ENCODE peak calls at places on chromosomes 5 and 9, in seven cellular contexts. One of them, this sample, is unnamed.

GRCh38 chr5:150473673-150474358 is 24.3 kb upstream of the RPS14 start:
- DNase-seq in AG10803: peak; percentile 88
- DNase-seq in pancreas: no peak
- DNase-seq in keratinocyte: peak; percentile 90
- DNase-seq in stomach: no peak
- DNase-seq in fibroblast of pulmonary artery: peak; percentile 37
- DNase-seq in endothelial cell: no peak
- DNase-seq in this sample: peak; percentile 61

GRCh38 chr5:74094096-74094778 is 468.2 kb downstream of the ARHGEF28 start:
- DNase-seq in pancreas: no peak
- DNase-seq in endothelial cell: no peak
- DNase-seq in stomach: no peak
- DNase-seq in AG10803: no peak
- DNase-seq in fibroblast of pulmonary artery: peak; percentile 67
- DNase-seq in keratinocyte: no peak
- DNase-seq in this sample: peak; percentile 81

GRCh38 chr9:137789295-137789895 is 88.2 kb upstream of the CACNA1B start:
- DNase-seq in endothelial cell: no peak
- DNase-seq in AG10803: no peak
- DNase-seq in fibroblast of pulmonary artery: no peak
- DNase-seq in keratinocyte: no peak
- DNase-seq in stomach: no peak
- DNase-seq in pancreas: no peak
- DNase-seq in this sample: no peak

GRCh38 chr5:57862471-57863282 is 380.1 kb upstream of the ACTBL2 start:
- DNase-seq in pancreas: no peak
- DNase-seq in endothelial cell: no peak
- DNase-seq in keratinocyte: no peak
- DNase-seq in fibroblast of pulmonary artery: peak; percentile 69
- DNase-seq in AG10803: peak; percentile 93
- DNase-seq in stomach: no peak
- DNase-seq in this sample: peak; percentile 72

GRCh38 chr5:168360521-168361285 is 69.3 kb downstream of the WWC1 start:
- DNase-seq in pancreas: no peak
- DNase-seq in fibroblast of pulmonary artery: no peak
- DNase-seq in endothelial cell: no peak
- DNase-seq in stomach: peak; percentile 15
- DNase-seq in keratinocyte: no peak
- DNase-seq in AG10803: no peak
- DNase-seq in this sample: no peak

GRCh38 chr5:59007460-59008063 is 424.7 kb downstream of the RAB3C start:
- DNase-seq in fibroblast of pulmonary artery: peak; percentile 66
- DNase-seq in endothelial cell: no peak
- DNase-seq in keratinocyte: no peak
- DNase-seq in AG10803: peak; percentile 41
- DNase-seq in stomach: no peak
- DNase-seq in pancreas: no peak
- DNase-seq in this sample: peak; percentile 63

GRCh38 chr5:16733597-16733996 is 116.8 kb upstream of the RETREG1 start:
- DNase-seq in pancreas: no peak
- DNase-seq in endothelial cell: no peak
- DNase-seq in AG10803: no peak
- DNase-seq in stomach: no peak
- DNase-seq in keratinocyte: no peak
- DNase-seq in fibroblast of pulmonary artery: no peak
- DNase-seq in this sample: no peak

GRCh38 chr9:96719538-96720315 is 58.2 kb downstream of the ZNF510 start:
- DNase-seq in endothelial cell: no peak
- DNase-seq in pancreas: peak; percentile 53
- DNase-seq in fibroblast of pulmonary artery: no peak
- DNase-seq in AG10803: no peak
- DNase-seq in stomach: peak; percentile 43
- DNase-seq in keratinocyte: no peak
- DNase-seq in this sample: no peak

GRCh38 chr5:125065114-125065513 is 318.7 kb upstream of the ZNF608 start:
- DNase-seq in AG10803: no peak
- DNase-seq in endothelial cell: no peak
- DNase-seq in pancreas: no peak
- DNase-seq in stomach: no peak
- DNase-seq in keratinocyte: no peak
- DNase-seq in fibroblast of pulmonary artery: no peak
- DNase-seq in this sample: no peak

GRCh38 chr5:84433461-84433860 is 48.8 kb upstream of the EDIL3 start:
- DNase-seq in AG10803: peak; percentile 8
- DNase-seq in keratinocyte: no peak
- DNase-seq in stomach: no peak
- DNase-seq in fibroblast of pulmonary artery: peak; percentile 80
- DNase-seq in pancreas: no peak
- DNase-seq in endothelial cell: no peak
- DNase-seq in this sample: peak; percentile 59

GRCh38 chr5:138663009-138663408 is 87.8 kb upstream of the HSPA9 start:
- DNase-seq in stomach: no peak
- DNase-seq in endothelial cell: no peak
- DNase-seq in AG10803: no peak
- DNase-seq in fibroblast of pulmonary artery: no peak
- DNase-seq in pancreas: no peak
- DNase-seq in keratinocyte: no peak
- DNase-seq in this sample: no peak

GRCh38 chr5:110865400-110866094 is 126.7 kb downstream of the SLC25A46 start:
- DNase-seq in stomach: no peak
- DNase-seq in fibroblast of pulmonary artery: peak; percentile 67
- DNase-seq in keratinocyte: no peak
- DNase-seq in pancreas: no peak
- DNase-seq in AG10803: peak; percentile 2
- DNase-seq in endothelial cell: peak; percentile 65
- DNase-seq in this sample: peak; percentile 70

GRCh38 chr5:156019786-156020185 is 307.2 kb upstream of the SGCD start:
- DNase-seq in fibroblast of pulmonary artery: no peak
- DNase-seq in pancreas: no peak
- DNase-seq in AG10803: no peak
- DNase-seq in keratinocyte: no peak
- DNase-seq in endothelial cell: no peak
- DNase-seq in stomach: no peak
- DNase-seq in this sample: no peak

GRCh38 chr5:173217626-173218397 is 17.2 kb downstream of the NKX2-5 start:
- DNase-seq in endothelial cell: no peak
- DNase-seq in fibroblast of pulmonary artery: no peak
- DNase-seq in AG10803: no peak
- DNase-seq in pancreas: no peak
- DNase-seq in stomach: no peak
- DNase-seq in keratinocyte: no peak
- DNase-seq in this sample: no peak

GRCh38 chr5:89083791-89084190 is 200.8 kb upstream of the MEF2C start:
- DNase-seq in pancreas: no peak
- DNase-seq in fibroblast of pulmonary artery: peak; percentile 4
- DNase-seq in stomach: no peak
- DNase-seq in endothelial cell: no peak
- DNase-seq in keratinocyte: no peak
- DNase-seq in AG10803: peak; percentile 97
- DNase-seq in this sample: no peak

GRCh38 chr9:133726401-133727276 is 11.5 kb downstream of the SARDH start:
- DNase-seq in keratinocyte: no peak
- DNase-seq in AG10803: peak; percentile 20
- DNase-seq in pancreas: peak; percentile 21
- DNase-seq in fibroblast of pulmonary artery: peak; percentile 75
- DNase-seq in endothelial cell: peak; percentile 67
- DNase-seq in stomach: peak; percentile 52
- DNase-seq in this sample: peak; percentile 78

GRCh38 chr5:167899490-167899889 is 392.0 kb upstream of the WWC1 start:
- DNase-seq in keratinocyte: no peak
- DNase-seq in fibroblast of pulmonary artery: peak; percentile 66
- DNase-seq in pancreas: no peak
- DNase-seq in endothelial cell: no peak
- DNase-seq in AG10803: peak; percentile 57
- DNase-seq in stomach: no peak
- DNase-seq in this sample: peak; percentile 50

GRCh38 chr5:150663936-150664335 is 2.9 kb downstream of the MYOZ3 start:
- DNase-seq in AG10803: no peak
- DNase-seq in keratinocyte: no peak
- DNase-seq in stomach: no peak
- DNase-seq in pancreas: no peak
- DNase-seq in endothelial cell: no peak
- DNase-seq in fibroblast of pulmonary artery: no peak
- DNase-seq in this sample: no peak

GRCh38 chr5:129003232-129003631 is 37.9 kb downstream of the SLC27A6 start:
- DNase-seq in endothelial cell: no peak
- DNase-seq in AG10803: no peak
- DNase-seq in pancreas: no peak
- DNase-seq in keratinocyte: no peak
- DNase-seq in fibroblast of pulmonary artery: peak; percentile 6
- DNase-seq in stomach: no peak
- DNase-seq in this sample: no peak

GRCh38 chr9:133106511-133107244 is 14.4 kb downstream of the RALGDS start:
- DNase-seq in fibroblast of pulmonary artery: no peak
- DNase-seq in pancreas: peak; percentile 24
- DNase-seq in keratinocyte: no peak
- DNase-seq in stomach: peak; percentile 20
- DNase-seq in AG10803: no peak
- DNase-seq in endothelial cell: no peak
- DNase-seq in this sample: no peak

GRCh38 chr9:76894198-76894597 is 11.7 kb downstream of the PRUNE2 start:
- DNase-seq in keratinocyte: no peak
- DNase-seq in AG10803: no peak
- DNase-seq in pancreas: no peak
- DNase-seq in stomach: no peak
- DNase-seq in endothelial cell: no peak
- DNase-seq in fibroblast of pulmonary artery: no peak
- DNase-seq in this sample: no peak

GRCh38 chr5:12177225-12177624 is 273.0 kb upstream of the CTNND2 start:
- DNase-seq in fibroblast of pulmonary artery: no peak
- DNase-seq in keratinocyte: no peak
- DNase-seq in stomach: no peak
- DNase-seq in AG10803: no peak
- DNase-seq in endothelial cell: no peak
- DNase-seq in pancreas: no peak
- DNase-seq in this sample: no peak

GRCh38 chr5:72160299-72160698 is 53.0 kb downstream of the MAP1B start:
- DNase-seq in keratinocyte: no peak
- DNase-seq in pancreas: no peak
- DNase-seq in AG10803: peak; percentile 70
- DNase-seq in stomach: no peak
- DNase-seq in endothelial cell: no peak
- DNase-seq in fibroblast of pulmonary artery: peak; percentile 91
- DNase-seq in this sample: peak; percentile 69

GRCh38 chr5:124628721-124629596 is 117.5 kb downstream of the ZNF608 start:
- DNase-seq in endothelial cell: no peak
- DNase-seq in keratinocyte: no peak
- DNase-seq in stomach: no peak
- DNase-seq in fibroblast of pulmonary artery: peak; percentile 87
- DNase-seq in AG10803: peak; percentile 91
- DNase-seq in pancreas: no peak
- DNase-seq in this sample: peak; percentile 96

GRCh38 chr5:177431317-177432142 is 5.1 kb downstream of the GRK6 start:
- DNase-seq in AG10803: no peak
- DNase-seq in keratinocyte: no peak
- DNase-seq in endothelial cell: no peak
- DNase-seq in stomach: peak; percentile 55
- DNase-seq in fibroblast of pulmonary artery: no peak
- DNase-seq in pancreas: no peak
- DNase-seq in this sample: no peak

GRCh38 chr5:73278693-73279092 is 105.7 kb downstream of the TMEM174 start:
- DNase-seq in endothelial cell: no peak
- DNase-seq in pancreas: peak; percentile 54
- DNase-seq in keratinocyte: peak; percentile 58
- DNase-seq in fibroblast of pulmonary artery: no peak
- DNase-seq in stomach: no peak
- DNase-seq in AG10803: no peak
- DNase-seq in this sample: no peak

GRCh38 chr5:146451411-146451810 is 4.3 kb downstream of the TCERG1 start:
- DNase-seq in stomach: no peak
- DNase-seq in AG10803: no peak
- DNase-seq in pancreas: no peak
- DNase-seq in keratinocyte: no peak
- DNase-seq in fibroblast of pulmonary artery: no peak
- DNase-seq in endothelial cell: no peak
- DNase-seq in this sample: no peak

GRCh38 chr5:15489571-15490235 is 10.3 kb upstream of the FBXL7 start:
- DNase-seq in endothelial cell: no peak
- DNase-seq in fibroblast of pulmonary artery: no peak
- DNase-seq in stomach: peak; percentile 51
- DNase-seq in AG10803: no peak
- DNase-seq in pancreas: peak; percentile 32
- DNase-seq in keratinocyte: no peak
- DNase-seq in this sample: no peak

GRCh38 chr9:107874591-107875374 is 385.2 kb upstream of the KLF4 start:
- DNase-seq in fibroblast of pulmonary artery: no peak
- DNase-seq in keratinocyte: no peak
- DNase-seq in stomach: no peak
- DNase-seq in AG10803: no peak
- DNase-seq in pancreas: no peak
- DNase-seq in endothelial cell: no peak
- DNase-seq in this sample: no peak

DNA sequence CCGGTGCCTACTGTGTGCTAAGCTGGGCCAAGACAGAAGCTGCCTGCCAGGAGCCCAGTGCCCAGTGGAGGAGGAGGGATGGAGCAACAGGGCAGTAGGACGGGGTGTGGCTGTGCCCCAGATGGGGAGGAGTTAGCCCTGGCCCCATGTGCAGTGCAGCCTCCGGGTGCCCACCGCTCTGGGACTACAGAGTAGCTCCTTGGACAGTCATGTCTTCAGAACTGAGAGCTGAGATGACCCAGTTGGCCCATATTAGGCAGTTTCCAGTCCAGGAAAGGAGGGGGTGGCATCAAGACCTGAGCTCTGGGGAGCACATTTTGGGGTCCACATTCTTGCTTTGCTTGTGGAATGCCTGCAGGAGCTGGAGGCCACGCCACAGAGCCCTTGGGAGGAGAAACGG is 46.6 kb upstream of the FCN1 start:
- DNase-seq in pancreas: no peak
- DNase-seq in keratinocyte: no peak
- DNase-seq in fibroblast of pulmonary artery: no peak
- DNase-seq in endothelial cell: no peak
- DNase-seq in AG10803: no peak
- DNase-seq in stomach: no peak
- DNase-seq in this sample: no peak
- TF ChIP-seq CTCF in pancreas: no peak
- TF ChIP-seq CTCF in keratinocyte: no peak
- TF ChIP-seq CTCF in fibroblast of pulmonary artery: no peak
- TF ChIP-seq CTCF in endothelial cell: no peak
- TF ChIP-seq CTCF in AG10803: no peak
- TF ChIP-seq CTCF in stomach: no peak
- TF ChIP-seq CTCF in this sample: no peak

GRCh38 chr5:113606298-113607134 is 93.0 kb downstream of the YTHDC2 start:
- DNase-seq in AG10803: peak; percentile 48
- DNase-seq in keratinocyte: no peak
- DNase-seq in fibroblast of pulmonary artery: peak; percentile 80
- DNase-seq in pancreas: no peak
- DNase-seq in stomach: peak; percentile 28
- DNase-seq in endothelial cell: peak; percentile 66
- DNase-seq in this sample: peak; percentile 79
- TF ChIP-seq CTCF in AG10803: peak; percentile 77
- TF ChIP-seq CTCF in keratinocyte: peak; percentile 83
- TF ChIP-seq CTCF in fibroblast of pulmonary artery: peak; percentile 78
- TF ChIP-seq CTCF in pancreas: peak; percentile 70
- TF ChIP-seq CTCF in stomach: no peak
- TF ChIP-seq CTCF in endothelial cell: peak; percentile 74
- TF ChIP-seq CTCF in this sample: peak; percentile 62

GRCh38 chr9:98234231-98234825 is 21.1 kb downstream of the TBC1D2 start:
- DNase-seq in AG10803: no peak
- DNase-seq in pancreas: no peak
- DNase-seq in fibroblast of pulmonary artery: no peak
- DNase-seq in endothelial cell: no peak
- DNase-seq in stomach: no peak
- DNase-seq in keratinocyte: no peak
- DNase-seq in this sample: no peak
- TF ChIP-seq CTCF in AG10803: no peak
- TF ChIP-seq CTCF in pancreas: no peak
- TF ChIP-seq CTCF in fibroblast of pulmonary artery: peak; percentile 5
- TF ChIP-seq CTCF in endothelial cell: no peak
- TF ChIP-seq CTCF in stomach: no peak
- TF ChIP-seq CTCF in keratinocyte: no peak
- TF ChIP-seq CTCF in this sample: no peak

GRCh38 chr9:15403155-15403554 is 19.5 kb upstream of the SNAPC3 start:
- DNase-seq in AG10803: no peak
- DNase-seq in stomach: no peak
- DNase-seq in fibroblast of pulmonary artery: no peak
- DNase-seq in endothelial cell: no peak
- DNase-seq in keratinocyte: no peak
- DNase-seq in pancreas: no peak
- DNase-seq in this sample: peak; percentile 28
- TF ChIP-seq CTCF in AG10803: peak; percentile 28
- TF ChIP-seq CTCF in stomach: no peak
- TF ChIP-seq CTCF in fibroblast of pulmonary artery: peak; percentile 13
- TF ChIP-seq CTCF in endothelial cell: no peak
- TF ChIP-seq CTCF in keratinocyte: peak; percentile 49
- TF ChIP-seq CTCF in pancreas: no peak
- TF ChIP-seq CTCF in this sample: peak; percentile 2